ENCODE peak calls at places on chromosomes 7 and 10, in six cellular contexts. D is neuronal stem cell, J is OCI-LY7, C is neural progenitor cell, Y is HCT116, X is GM23338. P is an unnamed sample.
A peak's percentile ranks its signal among the peaks of the same experiment; 100 is the strongest.

GRCh38 chr10:59830601-59831259 is 75.6 kb downstream of the CCDC6 start:
- DNase-seq in D (peak; percentile 70), J (peak; percentile 53), C (peak; percentile 86), Y (peak; percentile 34), X (peak; percentile 87), P (peak; percentile 37)

GRCh38 chr10:68180490-68180889 is 51.4 kb downstream of the ATOH7 start:
- DNase-seq in D (no peak), J (no peak), C (no peak), Y (no peak), X (no peak), P (no peak)

GRCh38 chr7:20561466-20561865 is 54.0 kb upstream of the ABCB5 start:
- DNase-seq in D (no peak), J (no peak), C (no peak), Y (no peak), X (no peak), P (no peak)

GRCh38 chr10:36188461-36188860 is 546.4 kb upstream of the FZD8 start:
- DNase-seq in D (no peak), J (no peak), C (no peak), Y (no peak), X (no peak), P (no peak)

GRCh38 chr7:25597881-25598456 is 369.7 kb upstream of the NPVF start:
- DNase-seq in D (no peak), J (no peak), C (no peak), Y (no peak), X (no peak), P (peak; percentile 56)

GRCh38 chr10:18260308-18260971 is 120.2 kb downstream of the CACNB2 start:
- DNase-seq in D (no peak), J (no peak), C (peak; percentile 24), Y (no peak), X (peak; percentile 33), P (no peak)

GRCh38 chr10:131143425-131144165 is 167.9 kb downstream of the TCERG1L start:
- DNase-seq in D (no peak), J (no peak), C (no peak), Y (no peak), X (no peak), P (no peak)

GRCh38 chr10:107542016-107542415 is 377.5 kb upstream of the SORCS1 start:
- DNase-seq in D (no peak), J (no peak), C (no peak), Y (no peak), X (no peak), P (no peak)

GRCh38 chr7:16587785-16588184 is 57.8 kb downstream of the ANKMY2 start:
- DNase-seq in D (no peak), J (no peak), C (peak; percentile 64), Y (no peak), X (no peak), P (no peak)

GRCh38 chr7:42527004-42527403 is 290.0 kb upstream of the GLI3 start:
- DNase-seq in D (no peak), J (no peak), C (peak; percentile 29), Y (no peak), X (peak; percentile 6), P (no peak)

GRCh38 chr10:47449979-47450378 is 33.9 kb downstream of the ANXA8 start:
- DNase-seq in D (no peak), J (no peak), C (no peak), Y (no peak), X (no peak), P (no peak)

GRCh38 chr10:104450490-104450889 is 96.9 kb downstream of the CFAP58 start:
- DNase-seq in D (no peak), J (no peak), C (no peak), Y (no peak), X (no peak), P (no peak)

GRCh38 chr10:124462348-124462695 is 699 bp downstream of the LHPP start:
- DNase-seq in D (no peak), J (no peak), C (no peak), Y (no peak), X (no peak), P (no peak)

GRCh38 chr7:120742370-120742769 is 115.6 kb downstream of the TSPAN12 start:
- DNase-seq in D (peak; percentile 36), J (no peak), C (peak; percentile 83), Y (no peak), X (peak; percentile 75), P (no peak)
- H2AFZ ChIP-seq in D (peak overlapping the region; percentile 85), J (no peak overlapping the region), C (peak overlapping the region; percentile 37), Y (no peak overlapping the region), X (no peak overlapping the region), P (no peak overlapping the region)

DNA sequence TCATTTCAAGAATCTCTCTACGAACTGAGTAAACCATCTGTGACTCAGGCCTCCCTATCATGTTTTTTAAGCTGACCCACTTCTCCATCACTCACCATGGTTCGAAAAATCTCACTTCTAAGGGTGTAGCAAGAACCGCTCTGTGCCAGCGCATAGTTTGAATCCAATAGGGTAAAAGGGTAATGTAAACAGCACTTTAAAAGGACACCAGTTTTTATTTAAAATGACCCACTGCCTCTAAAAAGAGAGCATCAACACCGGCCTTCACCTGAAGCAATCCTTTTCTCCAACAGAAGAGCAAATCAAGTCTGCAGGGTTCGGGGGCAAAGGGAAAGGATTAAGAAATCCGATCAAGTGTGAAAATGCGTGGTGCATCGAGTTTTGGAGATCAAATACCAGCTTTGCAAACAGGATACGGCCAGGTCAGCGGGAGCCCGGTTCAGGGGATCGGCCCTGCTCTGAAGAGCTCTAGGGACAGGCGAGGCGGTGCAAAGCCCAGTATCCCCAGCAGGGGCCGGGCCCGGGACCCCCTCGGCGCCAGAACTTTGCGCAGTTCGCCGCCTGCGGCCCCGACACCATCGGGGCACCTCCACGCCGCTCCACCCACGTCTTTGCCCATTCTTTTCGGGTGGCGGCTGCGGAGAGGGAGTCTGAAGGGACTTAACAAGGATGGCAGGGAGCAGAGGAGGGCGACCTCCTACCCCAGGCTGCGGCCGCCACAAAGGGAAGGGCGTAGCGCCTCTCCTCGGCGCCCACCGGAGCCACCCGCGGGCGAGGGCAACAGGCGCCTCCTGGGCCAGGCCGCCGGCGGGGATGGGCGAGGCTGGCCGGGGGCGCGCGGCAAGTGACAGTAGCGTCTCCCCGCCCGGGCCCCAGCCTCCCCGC is 840 bp downstream of the NMT2 start:
- DNase-seq in D (peak; percentile 63), J (peak; percentile 44), C (peak; percentile 89), Y (peak; percentile 12), X (peak; percentile 86), P (peak; percentile 59)
- H3K4me1 ChIP-seq in D (peaks cover 13% of the 10 kb centered on the region), J (no peaks in the 10 kb centered on the region), C (peaks cover 18% of the 10 kb centered on the region), Y (peaks cover 20% of the 10 kb centered on the region), X (peaks cover 28% of the 10 kb centered on the region), P (peaks cover 5% of the 10 kb centered on the region)

DNA sequence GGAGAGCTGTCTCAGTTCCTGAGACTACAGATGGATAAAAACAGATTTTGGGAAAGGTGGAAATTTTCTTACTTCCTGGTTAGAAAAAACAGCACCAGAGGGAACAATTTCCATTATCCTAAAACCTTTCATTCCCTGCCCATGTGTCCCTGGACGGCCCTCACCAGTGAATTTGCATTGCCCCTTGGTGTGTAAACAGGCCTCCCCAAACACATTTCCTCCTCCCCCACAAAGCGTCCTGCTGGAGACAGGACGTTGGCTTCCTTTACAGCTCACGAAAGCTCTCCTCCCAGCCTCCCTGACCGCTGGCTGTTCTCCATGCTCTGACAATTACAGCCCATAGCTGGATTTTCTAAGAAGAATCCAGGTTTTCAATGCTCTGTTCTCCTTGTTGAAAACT is 724.2 kb upstream of the CELF2 start:
- DNase-seq in D (peak; percentile 20), J (no peak), C (peak; percentile 66), Y (no peak), X (peak; percentile 62), P (no peak)
- H2AFZ ChIP-seq in D (peak overlapping the region; percentile 76), J (no peak overlapping the region), C (peak overlapping the region; percentile 80), Y (no peak overlapping the region), X (peak overlapping the region; percentile 57), P (no peak overlapping the region)

GRCh38 chr7:37289781-37290180 is 158.9 kb downstream of the ELMO1 start:
- DNase-seq in D (no peak), J (no peak), C (no peak), Y (no peak), X (no peak), P (no peak)
- H3K4me1 ChIP-seq in D (peaks cover 8% of the 10 kb centered on the region), J (peaks cover 46% of the 10 kb centered on the region), C (peaks cover 7% of the 10 kb centered on the region), Y (no peaks in the 10 kb centered on the region), X (no peaks in the 10 kb centered on the region), P (peaks cover 15% of the 10 kb centered on the region)

GRCh38 chr10:58266003-58266825 is 1.5 kb downstream of the IPMK start:
- DNase-seq in D (no peak), J (peak; percentile 45), C (peak; percentile 21), Y (no peak), X (no peak), P (peak; percentile 53)

GRCh38 chr10:58267713-58268453 is at the start of gene IPMK:
- DNase-seq in D (peak; percentile 89), J (peak; percentile 91), C (peak; percentile 96), Y (peak; percentile 75), X (peak; percentile 94), P (peak; percentile 95)

GRCh38 chr10:58268946-58269831 is at the start of gene CISD1:
- DNase-seq in D (peak; percentile 99), J (peak; percentile 98), C (peak; percentile 99), Y (peak; percentile 99), X (peak; percentile 99), P (peak; percentile 100)

GRCh38 chr10:58268454-58268945 is 462 bp upstream of the CISD1 start:
- DNase-seq in D (no peak), J (no peak), C (no peak), Y (no peak), X (no peak), P (no peak)

DNA sequence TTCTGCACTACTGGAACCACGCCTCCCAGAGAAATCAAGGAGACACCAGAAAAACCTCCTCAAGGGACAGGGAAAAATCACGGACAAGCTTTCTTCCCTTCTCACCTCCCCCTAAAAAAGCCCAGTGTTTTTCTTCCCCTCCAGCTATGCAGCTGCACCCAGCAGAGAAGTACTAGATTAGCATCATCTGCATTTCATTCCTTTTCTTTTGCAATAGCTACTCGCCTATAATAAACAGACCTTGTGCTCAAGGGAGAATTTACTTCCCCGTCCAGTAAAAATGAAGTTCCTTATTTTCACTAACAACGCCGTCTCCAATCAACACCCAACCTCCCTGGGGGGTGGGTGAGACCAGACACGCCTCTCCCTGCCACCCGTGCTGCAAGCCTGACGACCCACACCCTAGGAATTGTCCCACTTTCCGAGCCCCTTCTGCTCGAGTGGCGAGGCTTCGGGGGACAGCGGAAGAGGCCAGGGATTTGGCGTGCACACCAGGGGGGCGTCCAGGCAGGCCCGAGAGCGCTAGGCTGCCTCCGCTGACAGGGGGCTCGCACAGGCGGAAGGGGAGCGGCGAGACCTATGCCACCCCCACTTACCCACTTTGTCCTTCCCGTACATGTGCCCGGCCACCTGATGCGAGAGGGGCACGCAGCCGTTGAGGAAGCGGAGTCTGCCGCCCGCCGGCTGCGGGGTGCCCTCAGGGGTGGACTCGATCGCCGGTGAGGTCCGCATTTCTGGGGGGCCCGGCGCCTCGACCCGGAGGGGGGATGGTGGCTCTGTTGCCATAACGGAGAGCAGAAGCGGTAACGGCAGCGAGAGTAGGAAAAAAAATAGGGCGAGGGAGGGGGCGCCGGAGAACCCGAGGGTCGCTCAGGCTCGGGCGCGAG is 625 bp downstream of the IPMK start:
- DNase-seq in D (peak; percentile 30), J (peak; percentile 68), C (peak; percentile 69), Y (no peak), X (peak; percentile 50), P (peak; percentile 31)
- H2AFZ ChIP-seq in D (peak overlapping the region; percentile 100), J (peak overlapping the region; percentile 12), C (peak overlapping the region; percentile 95), Y (no peak overlapping the region), X (peak overlapping the region; percentile 15), P (peak overlapping the region; percentile 88)